ENCODE peak calls at places on chromosomes 7 and 10, in five cellular contexts. R is endothelial cell of umbilical vein, A is BE2C, X is keratinocyte, E is left ventricle myocardium inferior. K is an unnamed sample.
A peak's percentile ranks its signal among the peaks of the same experiment; 100 is the strongest.

GRCh38 chr7:95609277-95609971 is 13.1 kb upstream of the PDK4 start:
- DNase-seq in A (no peak), E (no peak), R (peak; percentile 91), X (no peak), K (no peak)

GRCh38 chr7:121366852-121367431 is 29.2 kb downstream of the FAM3C start:
- DNase-seq in X (no peak), A (peak; percentile 13), R (peak; percentile 58), E (no peak), K (no peak)

GRCh38 chr7:151016942-151017341 is 7.4 kb downstream of the ATG9B start:
- DNase-seq in A (no peak), E (no peak), X (no peak), R (no peak), K (no peak)

GRCh38 chr10:7258948-7259523 is 151.8 kb downstream of the SFMBT2 start:
- DNase-seq in E (no peak), R (no peak), X (no peak), A (peak; percentile 36), K (peak; percentile 72)

GRCh38 chr7:117127585-117128168 is 174.4 kb downstream of the ST7 start:
- DNase-seq in R (peak; percentile 74), E (peak; percentile 21), X (no peak), A (peak; percentile 60), K (peak; percentile 19)

GRCh38 chr7:39691821-39692220 is 68.4 kb downstream of the RALA start:
- DNase-seq in R (peak; percentile 41), A (no peak), E (no peak), X (no peak), K (no peak)

GRCh38 chr7:81627565-81628287 is 142.1 kb downstream of the HGF start:
- DNase-seq in E (no peak), R (peak; percentile 80), A (no peak), X (peak; percentile 26), K (no peak)

GRCh38 chr10:31426425-31426824 is 107.4 kb downstream of the ZEB1 start:
- DNase-seq in X (no peak), A (no peak), E (no peak), R (peak; percentile 97), K (no peak)

GRCh38 chr7:18638594-18639452 is 143.3 kb downstream of the HDAC9 start:
- DNase-seq in R (no peak), A (no peak), X (no peak), E (no peak), K (no peak)

GRCh38 chr10:92689663-92690210 is at the start of gene HHEX:
- DNase-seq in A (peak; percentile 79), R (peak; percentile 80), E (peak; percentile 61), X (no peak), K (peak; percentile 39)

GRCh38 chr10:79202188-79203013 is 133.6 kb downstream of the ZMIZ1 start:
- DNase-seq in R (peak; percentile 55), X (no peak), E (no peak), A (peak; percentile 75), K (peak; percentile 45)

GRCh38 chr10:53403688-53404087 is 631.1 kb upstream of the MBL2 start:
- DNase-seq in E (peak; percentile 84), A (peak; percentile 86), X (no peak), R (peak; percentile 96), K (no peak)

DNA sequence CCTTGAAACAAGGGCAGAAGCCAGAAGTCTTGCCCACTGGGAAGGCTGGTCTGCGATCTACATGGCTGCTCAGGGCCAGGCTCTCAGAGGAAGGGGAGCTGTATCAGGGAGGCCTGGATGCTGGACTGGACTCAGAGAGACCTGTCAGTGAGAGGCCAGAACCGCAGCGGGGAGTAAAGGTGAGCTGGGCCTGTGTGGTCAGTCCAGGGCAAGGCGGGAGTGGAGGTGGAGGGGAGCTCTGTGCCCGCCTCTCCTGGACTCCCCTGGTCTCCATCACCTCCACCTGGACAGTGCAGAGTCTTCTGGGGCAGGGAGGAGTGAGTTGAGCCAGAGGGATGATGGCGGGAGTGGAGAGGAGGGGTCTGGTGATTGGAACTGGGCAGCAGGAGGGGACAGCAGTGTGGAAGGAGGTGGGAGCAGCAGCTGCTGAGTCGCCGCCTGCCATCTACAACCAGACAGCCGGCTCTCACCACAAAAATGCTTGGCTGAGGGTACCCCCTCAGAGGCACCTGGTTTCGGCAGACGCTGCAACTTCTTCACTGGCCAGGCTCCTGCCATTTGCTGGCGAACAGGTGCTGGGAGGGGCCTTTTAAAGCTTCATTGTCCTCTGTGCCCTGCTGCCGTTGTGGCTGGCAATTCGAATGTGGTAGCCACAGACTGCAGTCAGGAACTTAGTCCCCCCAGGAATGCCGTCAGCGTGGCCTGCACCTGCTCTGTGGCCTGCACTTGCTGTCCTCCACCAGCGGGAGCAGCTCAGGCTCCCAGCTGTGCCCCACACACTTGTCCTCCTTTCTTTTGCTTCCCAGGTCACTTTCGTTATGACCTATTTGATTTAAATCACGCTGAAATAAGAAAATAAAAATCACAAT is 3.5 kb downstream of the RASSF4 start:
- DNase-seq in X (no peak), R (no peak), A (no peak), E (no peak), K (no peak)
- H3K4me1 ChIP-seq in X (peaks cover 12% of the 10 kb centered on the region), R (peaks cover 11% of the 10 kb centered on the region), A (peaks cover 12% of the 10 kb centered on the region), E (peaks cover 96% of the 10 kb centered on the region), K (peaks cover 17% of the 10 kb centered on the region)

DNA sequence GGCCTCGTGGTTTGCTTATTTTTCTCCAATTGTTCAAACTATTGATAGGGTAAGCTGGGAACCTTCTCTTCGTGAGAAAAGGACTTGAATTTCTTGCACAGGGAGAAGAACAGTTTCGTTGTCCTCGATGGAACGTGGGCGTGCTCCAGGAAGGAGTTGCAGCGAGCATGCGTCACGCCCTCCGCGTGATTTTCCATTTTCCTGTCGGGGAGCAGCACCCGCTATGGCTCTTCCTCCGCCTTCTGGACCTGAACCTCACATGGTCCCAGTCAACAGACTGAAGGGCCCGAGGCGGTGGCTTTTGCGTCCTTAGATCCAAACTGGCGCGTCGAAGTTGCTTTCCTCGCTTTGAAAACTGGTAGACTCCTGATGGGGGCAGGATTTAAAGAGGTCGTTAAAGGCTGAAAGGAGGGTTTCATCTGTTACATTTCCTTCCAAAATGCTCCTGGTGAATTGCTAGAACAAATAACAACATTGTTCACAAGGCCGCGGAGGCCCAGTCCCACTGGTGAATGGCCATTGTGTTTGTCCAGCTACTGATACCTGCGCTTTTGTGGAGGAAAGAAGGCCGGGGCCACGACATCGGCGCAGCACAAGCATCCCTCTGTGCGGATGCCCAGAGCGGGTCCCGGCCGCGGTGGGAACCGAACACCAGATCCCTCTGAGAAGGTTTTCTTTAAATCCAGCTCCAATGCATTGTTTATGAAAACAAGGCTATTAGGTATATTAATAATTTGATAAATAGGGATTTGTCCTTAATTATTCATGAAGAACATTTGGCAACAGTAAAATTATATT is 75.9 kb downstream of the EBF3 start:
- DNase-seq in R (no peak), A (no peak), E (no peak), X (no peak), K (no peak)
- H3K4me1 ChIP-seq in R (no peaks in the 10 kb centered on the region), A (peaks cover 36% of the 10 kb centered on the region), E (peaks cover 60% of the 10 kb centered on the region), X (no peaks in the 10 kb centered on the region), K (no peaks in the 10 kb centered on the region)

GRCh38 chr7:514651-515598 is 4.7 kb downstream of the PDGFA start:
- DNase-seq in A (no peak), X (no peak), R (no peak), E (no peak), K (no peak)

GRCh38 chr7:516606-517456 is 2.8 kb downstream of the PDGFA start:
- DNase-seq in X (no peak), A (no peak), E (peak; percentile 49), R (peak; percentile 51), K (no peak)

GRCh38 chr7:516216-516605 is 3.4 kb downstream of the PDGFA start:
- DNase-seq in A (no peak), E (no peak), X (no peak), R (no peak), K (no peak)

GRCh38 chr7:514242-514641 is 5.4 kb downstream of the PDGFA start:
- DNase-seq in A (no peak), E (no peak), R (no peak), X (no peak), K (no peak)

GRCh38 chr7:515628-516027 is 4.0 kb downstream of the PDGFA start:
- DNase-seq in A (no peak), E (no peak), R (no peak), X (no peak), K (no peak)
- H3K4me1 ChIP-seq in A (no peaks in the 10 kb centered on the region), E (peaks cover 71% of the 10 kb centered on the region), R (peaks cover 29% of the 10 kb centered on the region), X (peaks cover 48% of the 10 kb centered on the region), K (peaks cover 30% of the 10 kb centered on the region)

GRCh38 chr10:102648889-102649752 is 4.8 kb downstream of the TRIM8 start:
- DNase-seq in R (no peak), A (no peak), X (no peak), E (peak; percentile 47), K (peak; percentile 34)
- H3K4me1 ChIP-seq in R (peaks cover 45% of the 10 kb centered on the region), A (peaks cover 8% of the 10 kb centered on the region), X (peaks cover 35% of the 10 kb centered on the region), E (peaks cover 98% of the 10 kb centered on the region), K (peaks cover 90% of the 10 kb centered on the region)

DNA sequence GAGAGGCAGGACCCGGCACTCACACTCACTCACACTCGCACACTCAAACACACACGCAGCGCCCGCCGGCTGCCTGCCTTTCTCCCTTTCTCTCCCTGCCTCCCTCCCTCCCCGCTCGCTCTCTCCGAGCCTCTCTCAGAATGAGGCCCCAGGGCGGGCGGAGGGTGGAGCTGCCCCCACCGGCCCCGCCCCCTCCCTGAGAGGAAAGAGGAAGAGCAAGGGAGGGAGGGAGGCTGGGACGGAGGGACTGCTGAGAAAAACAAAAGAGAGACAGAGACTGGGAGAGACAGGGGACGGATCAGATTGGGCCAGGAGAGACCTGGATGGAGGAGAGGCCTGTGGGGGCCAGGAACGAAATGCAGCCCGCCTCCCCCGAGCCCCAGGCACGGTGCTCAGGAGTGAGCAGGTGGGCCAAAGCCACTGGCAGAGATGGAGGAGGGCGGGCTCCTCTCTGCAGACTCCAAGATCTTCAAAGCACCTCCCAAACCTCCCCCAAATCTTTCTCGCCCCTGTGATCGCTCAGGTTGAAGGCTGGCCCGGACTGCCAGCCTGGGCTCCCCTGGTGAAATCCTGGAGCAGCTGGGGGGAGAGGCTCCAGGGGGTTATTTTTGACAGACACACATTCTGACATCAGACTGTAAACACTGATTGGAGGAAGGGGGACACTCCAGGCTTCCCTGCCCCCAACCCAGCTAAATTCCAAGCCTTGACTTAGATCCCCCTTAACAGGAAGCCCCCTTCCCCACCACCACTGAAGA is 5.1 kb downstream of the LDB1 start:
- DNase-seq in R (peak; percentile 81), E (peak; percentile 92), X (no peak), A (peak; percentile 91), K (peak; percentile 72)
- H3K4me1 ChIP-seq in R (peaks cover 56% of the 10 kb centered on the region), E (peaks cover 83% of the 10 kb centered on the region), X (peaks cover 63% of the 10 kb centered on the region), A (peaks cover 23% of the 10 kb centered on the region), K (peaks cover 71% of the 10 kb centered on the region)

K was measured in CD4-positive, CD25-positive, alpha-beta regulatory T cell.